ENCODE peak calls at places on chromosome 16, in seven cellular contexts. I, Q, J, P, Z, D and H are unnamed samples.

GRCh38 chr16:85755929-85756768 is 5.3 kb upstream of the C16orf74 start:
- DNase-seq in P (no peak), J (peak), D (no peak), I (no peak), Q (no peak), Z (no peak), H (no peak)

GRCh38 chr16:86117235-86117634 is 218.3 kb downstream of the IRF8 start:
- DNase-seq in D (no peak), I (no peak), Q (no peak), J (no peak), Z (no peak), P (no peak), H (no peak)

GRCh38 chr16:5873221-5873620 is 775.6 kb upstream of the EEF2KMT start:
- DNase-seq in J (no peak), Z (no peak), Q (no peak), P (no peak), D (no peak), I (no peak), H (no peak)

GRCh38 chr16:6682142-6682811 is 650.4 kb upstream of the RBFOX1 start:
- DNase-seq in Z (no peak), J (peak), D (no peak), P (peak), I (peak), Q (peak), H (peak)

GRCh38 chr16:49924078-49924477 is 68.2 kb upstream of the ZNF423 start:
- DNase-seq in J (peak), I (no peak), D (no peak), Q (peak), P (no peak), Z (no peak), H (peak)

GRCh38 chr16:12976936-12977335 is 75.5 kb downstream of the SHISA9 start:
- DNase-seq in Z (no peak), J (no peak), P (no peak), D (no peak), I (no peak), Q (no peak), H (no peak)

GRCh38 chr16:48432136-48432535 is 46.9 kb upstream of the SIAH1 start:
- DNase-seq in J (peak), Z (no peak), Q (no peak), I (no peak), D (no peak), P (no peak), H (no peak)

GRCh38 chr16:1920727-1921155 is 2.5 kb upstream of the HS3ST6 start:
- DNase-seq in D (no peak), I (no peak), J (peak), P (no peak), Q (peak), Z (no peak), H (peak)

GRCh38 chr16:77539336-77539735 is 104.5 kb upstream of the ADAMTS18 start:
- DNase-seq in D (no peak), Q (no peak), Z (no peak), I (no peak), P (no peak), J (no peak), H (no peak)

GRCh38 chr16:16830973-16831372 is 452.0 kb downstream of the NPIPA7 start:
- DNase-seq in Q (no peak), D (no peak), J (no peak), P (no peak), Z (no peak), I (no peak), H (no peak)
- H3K27ac ChIP-seq in Q (no peak), D (no peak), J (no peak), P (no peak), Z (no peak), I (no peak), H (no peak)

DNA sequence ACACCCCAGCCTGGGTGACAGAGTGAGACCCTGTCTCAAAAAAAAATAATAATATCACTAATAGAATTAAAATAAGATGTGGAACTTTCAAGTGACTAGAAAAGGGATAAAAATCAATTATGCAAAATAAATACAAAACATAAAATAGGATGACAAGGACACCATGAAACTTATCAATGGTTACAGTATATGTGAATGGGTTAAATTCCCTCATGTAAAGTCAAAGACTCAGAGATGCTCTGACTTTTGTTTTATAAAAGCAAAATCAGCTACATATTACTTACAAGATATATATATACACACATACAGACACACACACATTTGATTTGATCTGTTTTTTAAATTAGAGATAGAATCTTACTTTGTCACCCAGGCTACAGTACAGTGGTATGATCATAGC is 33.5 kb upstream of the SCNN1B start:
- DNase-seq in J (no peak), Q (no peak), P (no peak), I (no peak), Z (no peak), D (no peak), H (no peak)
- H3K27ac ChIP-seq in J (no peak), Q (no peak), P (no peak), I (no peak), Z (no peak), D (no peak), H (no peak)

DNA sequence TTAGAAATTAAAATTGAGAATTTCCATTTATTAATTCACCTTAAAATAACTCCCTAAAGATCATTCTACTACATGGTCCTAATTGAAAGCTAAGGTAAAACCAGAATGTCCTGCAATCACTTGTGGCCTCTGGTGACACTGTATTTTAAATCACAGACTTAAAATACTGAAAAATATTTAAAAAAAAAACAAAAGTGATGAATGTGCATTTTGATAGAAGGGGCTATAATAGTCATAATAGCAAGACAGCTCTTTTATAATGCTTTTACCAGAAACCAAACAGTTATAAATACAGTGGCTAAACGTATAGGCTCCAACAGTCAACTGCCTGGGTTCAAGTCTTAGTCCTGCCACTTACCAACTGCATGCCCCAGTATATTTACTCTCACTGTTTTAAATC is 21.2 kb downstream of the PHLPP2 start:
- DNase-seq in Z (no peak), P (no peak), Q (no peak), D (no peak), J (no peak), I (no peak), H (no peak)
- H3K27ac ChIP-seq in Z (no peak), P (no peak), Q (no peak), D (no peak), J (no peak), I (no peak), H (no peak)

GRCh38 chr16:4767872-4768548 is 1.0 kb upstream of the ZNF500 start:
- DNase-seq in Q (peak), P (no peak), D (no peak), J (peak), I (no peak), Z (no peak), H (no peak)
- H3K27ac ChIP-seq in Q (peak), P (peak), D (peak), J (peak), I (peak), Z (peak), H (no peak)

DNA sequence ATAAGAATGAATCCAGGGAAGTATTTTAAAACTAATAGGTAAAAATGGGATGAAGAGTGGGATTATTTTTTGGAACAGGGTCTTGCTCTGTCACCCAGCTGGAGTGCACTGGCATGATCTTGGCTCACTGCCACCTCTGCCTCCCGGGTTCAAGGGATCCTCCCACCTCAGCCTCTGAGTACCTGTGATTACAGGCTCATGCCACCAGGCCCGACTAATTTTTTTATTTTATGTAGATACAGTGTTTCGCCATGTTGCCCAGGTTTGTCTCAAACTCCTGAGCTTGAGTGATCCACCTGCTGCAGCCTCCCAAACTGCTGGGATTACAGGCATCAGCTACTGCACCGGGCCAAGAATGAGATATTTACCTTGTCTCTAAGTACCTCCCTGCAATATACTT is 22.1 kb downstream of the NSMCE1 start:
- DNase-seq in P (no peak), Z (no peak), J (no peak), D (no peak), Q (no peak), I (no peak), H (no peak)
- H3K27ac ChIP-seq in P (peak), Z (no peak), J (no peak), D (peak), Q (no peak), I (no peak), H (no peak)

GRCh38 chr16:84718-85452 is 6.9 kb downstream of the MPG start:
- DNase-seq in D (no peak), Q (no peak), Z (peak), J (peak), I (peak), P (no peak), H (no peak)
- H3K27ac ChIP-seq in D (no peak), Q (no peak), Z (peak), J (peak), I (peak), P (peak), H (no peak)

DNA sequence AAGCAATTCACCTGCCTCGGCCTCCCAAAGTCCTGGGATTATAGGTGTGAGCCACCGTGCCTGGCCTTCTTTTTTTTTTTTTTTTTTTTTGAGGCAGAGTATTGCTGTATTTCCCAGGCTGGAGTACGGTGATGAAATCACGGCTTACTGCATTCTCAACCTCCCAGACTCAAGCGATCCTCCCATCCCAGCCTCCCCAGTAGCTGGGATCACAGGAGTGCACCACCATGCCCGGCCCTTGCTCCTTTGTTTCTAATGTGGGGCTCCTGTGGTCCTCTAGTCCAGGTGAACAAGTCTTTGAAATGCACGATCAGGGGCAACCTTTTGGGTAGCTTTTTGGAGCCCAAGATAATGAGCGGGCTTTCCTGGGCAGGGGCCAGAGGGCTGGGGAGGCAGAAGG is 23.2 kb downstream of the CMIP start:
- DNase-seq in Q (no peak), J (no peak), D (no peak), Z (no peak), I (no peak), P (no peak), H (no peak)
- H3K27ac ChIP-seq in Q (no peak), J (no peak), D (peak), Z (peak), I (no peak), P (no peak), H (no peak)

DNA sequence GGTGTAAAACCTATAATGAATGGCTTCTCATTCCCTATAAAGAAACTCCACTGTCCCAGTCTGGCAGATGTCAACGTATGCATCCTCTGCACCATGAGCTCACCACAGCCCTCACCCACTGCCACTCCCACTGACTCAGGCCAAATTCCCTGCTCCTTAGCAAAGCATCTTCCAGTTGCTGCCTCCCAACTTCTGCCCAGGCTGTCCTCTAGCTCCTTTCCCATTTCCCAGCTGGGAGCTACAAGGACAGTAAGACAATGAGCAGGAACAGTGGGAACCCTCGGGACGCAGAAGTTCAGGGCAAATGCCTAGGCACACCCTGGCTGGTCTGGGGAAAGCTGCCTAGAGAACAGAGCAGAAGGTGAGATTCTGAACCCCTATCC is 9.1 kb upstream of the THAP11 start:
- DNase-seq in Z (peak), Q (no peak), I (no peak), J (no peak), P (no peak), D (no peak), H (no peak)
- H3K27ac ChIP-seq in Z (peak), Q (peak), I (peak), J (no peak), P (peak), D (peak), H (no peak)

DNA sequence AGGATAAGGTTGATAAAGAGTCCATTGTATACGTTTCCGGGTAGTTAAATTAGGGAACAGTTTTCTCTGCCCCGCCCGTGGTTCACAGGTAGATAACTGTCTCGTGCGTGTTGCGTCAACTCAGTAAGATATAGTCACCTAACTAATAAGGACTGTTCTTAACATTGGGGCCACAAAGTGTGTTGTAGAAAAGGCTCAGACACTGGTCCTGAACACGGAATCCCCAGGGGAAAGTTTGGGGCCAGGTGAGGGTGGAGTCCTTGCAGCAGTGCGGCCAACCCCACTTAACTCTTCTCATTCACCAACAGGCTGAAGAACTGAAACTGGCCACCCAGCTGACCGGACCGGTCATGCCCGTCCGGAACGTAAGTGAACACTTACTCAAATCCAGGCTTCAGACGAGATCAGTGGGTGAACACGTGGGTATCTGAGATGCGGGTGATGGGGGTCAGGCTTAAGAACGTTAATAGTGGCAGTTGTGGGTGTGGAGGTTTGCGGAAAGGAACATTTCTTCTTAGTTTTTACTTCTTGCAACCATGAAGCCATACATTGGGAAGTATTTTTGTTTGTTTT is 1.6 kb downstream of the RPL13 start:
- DNase-seq in I (no peak), J (peak), Q (no peak), D (no peak), P (no peak), Z (no peak), H (no peak)
- H3K27ac ChIP-seq in I (peak), J (peak), Q (no peak), D (peak), P (no peak), Z (peak), H (no peak)